ENCODE peak calls at places on chromosomes 16 and 17, in four cellular contexts. Y is transverse colon, F is kidney glomerular epithelial cell, W is NCI-H1436. B is an unnamed sample.

GRCh38 chr17:16378631-16379282 is 2.1 kb upstream of the UBB start:
- DNase-seq in Y (peak; percentile 69), W (no peak), F (no peak), B (no peak)

GRCh38 chr16:6753553-6753952 is 579.1 kb upstream of the RBFOX1 start:
- DNase-seq in W (no peak), Y (no peak), F (no peak), B (no peak)

GRCh38 chr16:80577485-80578280 is 36.9 kb downstream of the DYNLRB2 start:
- DNase-seq in W (no peak), F (no peak), Y (no peak), B (no peak)

GRCh38 chr16:27432600-27432957 is 30.6 kb downstream of the IL21R start:
- DNase-seq in W (no peak), Y (no peak), F (peak; percentile 89), B (peak; percentile 47)

GRCh38 chr17:38868968-38869646 is 751 bp upstream of the LASP1 start:
- DNase-seq in W (peak; percentile 80), F (peak; percentile 74), Y (peak; percentile 94), B (peak; percentile 91)

GRCh38 chr16:50887500-50887899 is 145.6 kb downstream of the CYLD start:
- DNase-seq in F (no peak), W (no peak), Y (no peak), B (no peak)

GRCh38 chr16:50842589-50842988 is 100.7 kb downstream of the CYLD start:
- DNase-seq in F (peak; percentile 4), Y (no peak), W (no peak), B (no peak)

GRCh38 chr16:34078697-34079096 is 619.3 kb downstream of the TP53TG3F start:
- DNase-seq in F (no peak), Y (no peak), W (no peak), B (no peak)

GRCh38 chr17:15265131-15265530 is at the start of gene PMP22:
- DNase-seq in Y (peak; percentile 24), F (no peak), W (no peak), B (no peak)

GRCh38 chr16:19329932-19330331 is 44.4 kb downstream of the CLEC19A start:
- DNase-seq in Y (no peak), W (no peak), F (no peak), B (no peak)

GRCh38 chr16:82059983-82060421 is 24.9 kb downstream of the HSD17B2 start:
- DNase-seq in F (no peak), W (no peak), Y (no peak), B (no peak)

GRCh38 chr17:15651583-15652110 is 32.1 kb upstream of the FBXW10B start:
- DNase-seq in F (peak; percentile 95), Y (peak; percentile 94), W (peak; percentile 70), B (peak; percentile 99)

GRCh38 chr16:67708368-67708771 is 10.7 kb downstream of the GFOD2 start:
- DNase-seq in F (no peak), Y (no peak), W (no peak), B (no peak)

B was measured in ACHN.